ENCODE peak calls at places on chromosomes 5 and 9, in ten cellular contexts. One of them, this sample, is unnamed.
A peak's percentile ranks its signal among the peaks of the same experiment; 100 is the strongest.

GRCh38 chr5:100407053-100407452 is 128.1 kb upstream of the FAM174A start:
- DNase-seq in small intestine: no peak
- DNase-seq in mucosa of descending colon: no peak
- DNase-seq in GM23338: no peak
- DNase-seq in body of pancreas: no peak
- DNase-seq in heart left ventricle: no peak
- DNase-seq in PC-3: no peak
- DNase-seq in CD8-positive, alpha-beta memory T cell: no peak
- DNase-seq in brain microvascular endothelial cell: no peak
- DNase-seq in ovary: no peak
- DNase-seq in this sample: no peak

GRCh38 chr9:109401169-109401989 is 80.5 kb upstream of the EPB41L4B start:
- DNase-seq in CD8-positive, alpha-beta memory T cell: no peak
- DNase-seq in mucosa of descending colon: no peak
- DNase-seq in heart left ventricle: no peak
- DNase-seq in small intestine: peak; percentile 71
- DNase-seq in GM23338: peak; percentile 95
- DNase-seq in ovary: no peak
- DNase-seq in body of pancreas: peak; percentile 79
- DNase-seq in brain microvascular endothelial cell: peak; percentile 40
- DNase-seq in PC-3: peak; percentile 80
- DNase-seq in this sample: peak; percentile 83

GRCh38 chr9:114309096-114309495 is 13.8 kb upstream of the ORM1 start:
- DNase-seq in mucosa of descending colon: peak; percentile 22
- DNase-seq in heart left ventricle: no peak
- DNase-seq in small intestine: no peak
- DNase-seq in body of pancreas: no peak
- DNase-seq in PC-3: no peak
- DNase-seq in GM23338: no peak
- DNase-seq in CD8-positive, alpha-beta memory T cell: no peak
- DNase-seq in brain microvascular endothelial cell: no peak
- DNase-seq in ovary: peak; percentile 5
- DNase-seq in this sample: no peak

GRCh38 chr5:170467000-170467707 is 36.7 kb upstream of the KCNIP1 start:
- DNase-seq in CD8-positive, alpha-beta memory T cell: no peak
- DNase-seq in heart left ventricle: no peak
- DNase-seq in PC-3: peak; percentile 90
- DNase-seq in brain microvascular endothelial cell: peak; percentile 91
- DNase-seq in ovary: no peak
- DNase-seq in small intestine: no peak
- DNase-seq in GM23338: no peak
- DNase-seq in mucosa of descending colon: no peak
- DNase-seq in body of pancreas: no peak
- DNase-seq in this sample: peak; percentile 88

GRCh38 chr5:34652466-34652865 is 3.7 kb upstream of the RAI14 start:
- DNase-seq in heart left ventricle: no peak
- DNase-seq in mucosa of descending colon: no peak
- DNase-seq in body of pancreas: no peak
- DNase-seq in small intestine: no peak
- DNase-seq in CD8-positive, alpha-beta memory T cell: no peak
- DNase-seq in ovary: no peak
- DNase-seq in brain microvascular endothelial cell: no peak
- DNase-seq in PC-3: no peak
- DNase-seq in GM23338: no peak
- DNase-seq in this sample: no peak

GRCh38 chr9:38621434-38622082 is 1.2 kb upstream of the ANKRD18A start:
- DNase-seq in small intestine: peak; percentile 45
- DNase-seq in ovary: no peak
- DNase-seq in CD8-positive, alpha-beta memory T cell: peak; percentile 6
- DNase-seq in mucosa of descending colon: peak; percentile 60
- DNase-seq in body of pancreas: peak; percentile 60
- DNase-seq in brain microvascular endothelial cell: no peak
- DNase-seq in heart left ventricle: peak; percentile 67
- DNase-seq in GM23338: peak; percentile 65
- DNase-seq in PC-3: peak; percentile 31
- DNase-seq in this sample: peak; percentile 5

GRCh38 chr5:144206136-144206535 is 35.5 kb downstream of the KCTD16 start:
- DNase-seq in small intestine: no peak
- DNase-seq in ovary: no peak
- DNase-seq in mucosa of descending colon: no peak
- DNase-seq in heart left ventricle: no peak
- DNase-seq in body of pancreas: no peak
- DNase-seq in brain microvascular endothelial cell: no peak
- DNase-seq in CD8-positive, alpha-beta memory T cell: no peak
- DNase-seq in GM23338: no peak
- DNase-seq in PC-3: no peak
- DNase-seq in this sample: no peak

GRCh38 chr5:88555658-88556057 is 287.0 kb upstream of the TMEM161B start:
- DNase-seq in PC-3: no peak
- DNase-seq in ovary: no peak
- DNase-seq in GM23338: peak; percentile 62
- DNase-seq in small intestine: no peak
- DNase-seq in CD8-positive, alpha-beta memory T cell: no peak
- DNase-seq in body of pancreas: no peak
- DNase-seq in heart left ventricle: no peak
- DNase-seq in mucosa of descending colon: no peak
- DNase-seq in brain microvascular endothelial cell: no peak
- DNase-seq in this sample: peak; percentile 31

GRCh38 chr5:174311531-174312269 is 266.2 kb downstream of the NSG2 start:
- DNase-seq in CD8-positive, alpha-beta memory T cell: peak; percentile 28
- DNase-seq in mucosa of descending colon: peak; percentile 60
- DNase-seq in body of pancreas: peak; percentile 79
- DNase-seq in PC-3: peak; percentile 68
- DNase-seq in small intestine: peak; percentile 36
- DNase-seq in GM23338: peak; percentile 91
- DNase-seq in ovary: peak; percentile 61
- DNase-seq in heart left ventricle: peak; percentile 83
- DNase-seq in brain microvascular endothelial cell: peak; percentile 49
- DNase-seq in this sample: peak; percentile 74

GRCh38 chr5:5278201-5278814 is 138.2 kb downstream of the ADAMTS16 start:
- DNase-seq in brain microvascular endothelial cell: no peak
- DNase-seq in mucosa of descending colon: no peak
- DNase-seq in body of pancreas: no peak
- DNase-seq in GM23338: no peak
- DNase-seq in heart left ventricle: no peak
- DNase-seq in ovary: no peak
- DNase-seq in small intestine: no peak
- DNase-seq in CD8-positive, alpha-beta memory T cell: no peak
- DNase-seq in PC-3: peak; percentile 19
- DNase-seq in this sample: no peak

GRCh38 chr5:73901045-73901444 is 275.0 kb downstream of the ARHGEF28 start:
- DNase-seq in body of pancreas: no peak
- DNase-seq in heart left ventricle: no peak
- DNase-seq in small intestine: peak; percentile 13
- DNase-seq in ovary: no peak
- DNase-seq in PC-3: no peak
- DNase-seq in GM23338: peak; percentile 11
- DNase-seq in brain microvascular endothelial cell: peak; percentile 66
- DNase-seq in CD8-positive, alpha-beta memory T cell: no peak
- DNase-seq in mucosa of descending colon: no peak
- DNase-seq in this sample: peak; percentile 86

GRCh38 chr5:87347272-87347671 is 65.5 kb downstream of the CCNH start:
- DNase-seq in brain microvascular endothelial cell: no peak
- DNase-seq in body of pancreas: no peak
- DNase-seq in PC-3: no peak
- DNase-seq in heart left ventricle: no peak
- DNase-seq in CD8-positive, alpha-beta memory T cell: no peak
- DNase-seq in GM23338: no peak
- DNase-seq in ovary: no peak
- DNase-seq in small intestine: no peak
- DNase-seq in mucosa of descending colon: no peak
- DNase-seq in this sample: no peak

GRCh38 chr5:170338933-170339779 is 41.6 kb upstream of the LCP2 start:
- DNase-seq in body of pancreas: no peak
- DNase-seq in brain microvascular endothelial cell: no peak
- DNase-seq in small intestine: peak; percentile 33
- DNase-seq in CD8-positive, alpha-beta memory T cell: peak; percentile 43
- DNase-seq in mucosa of descending colon: peak; percentile 57
- DNase-seq in heart left ventricle: no peak
- DNase-seq in ovary: no peak
- DNase-seq in PC-3: no peak
- DNase-seq in GM23338: peak; percentile 65
- DNase-seq in this sample: no peak

GRCh38 chr5:35146386-35146785 is 83.9 kb downstream of the PRLR start:
- DNase-seq in body of pancreas: no peak
- DNase-seq in ovary: no peak
- DNase-seq in PC-3: peak; percentile 17
- DNase-seq in small intestine: no peak
- DNase-seq in CD8-positive, alpha-beta memory T cell: no peak
- DNase-seq in GM23338: no peak
- DNase-seq in mucosa of descending colon: no peak
- DNase-seq in heart left ventricle: no peak
- DNase-seq in brain microvascular endothelial cell: no peak
- DNase-seq in this sample: no peak

GRCh38 chr9:129889936-129890717 is 54.9 kb downstream of the USP20 start:
- DNase-seq in ovary: no peak
- DNase-seq in PC-3: no peak
- DNase-seq in mucosa of descending colon: peak; percentile 77
- DNase-seq in brain microvascular endothelial cell: no peak
- DNase-seq in body of pancreas: no peak
- DNase-seq in GM23338: peak; percentile 94
- DNase-seq in heart left ventricle: peak; percentile 76
- DNase-seq in small intestine: peak; percentile 66
- DNase-seq in CD8-positive, alpha-beta memory T cell: peak; percentile 52
- DNase-seq in this sample: no peak

GRCh38 chr9:132644251-132644650 is 25.5 kb downstream of the DDX31 start:
- DNase-seq in brain microvascular endothelial cell: no peak
- DNase-seq in PC-3: peak; percentile 6
- DNase-seq in heart left ventricle: no peak
- DNase-seq in CD8-positive, alpha-beta memory T cell: no peak
- DNase-seq in GM23338: peak; percentile 37
- DNase-seq in ovary: no peak
- DNase-seq in mucosa of descending colon: no peak
- DNase-seq in body of pancreas: no peak
- DNase-seq in small intestine: no peak
- DNase-seq in this sample: no peak

GRCh38 chr5:4901890-4902289 is 238.2 kb upstream of the ADAMTS16 start:
- DNase-seq in body of pancreas: no peak
- DNase-seq in ovary: peak; percentile 48
- DNase-seq in small intestine: no peak
- DNase-seq in GM23338: no peak
- DNase-seq in mucosa of descending colon: no peak
- DNase-seq in heart left ventricle: no peak
- DNase-seq in PC-3: no peak
- DNase-seq in CD8-positive, alpha-beta memory T cell: no peak
- DNase-seq in brain microvascular endothelial cell: no peak
- DNase-seq in this sample: no peak

GRCh38 chr9:129597355-129598088 is 23.4 kb downstream of the C9orf50 start:
- DNase-seq in body of pancreas: peak; percentile 72
- DNase-seq in mucosa of descending colon: peak; percentile 85
- DNase-seq in GM23338: peak; percentile 79
- DNase-seq in PC-3: peak; percentile 56
- DNase-seq in ovary: peak; percentile 93
- DNase-seq in heart left ventricle: peak; percentile 83
- DNase-seq in small intestine: peak; percentile 45
- DNase-seq in brain microvascular endothelial cell: no peak
- DNase-seq in CD8-positive, alpha-beta memory T cell: no peak
- DNase-seq in this sample: peak; percentile 71

GRCh38 chr5:154260224-154260859 is 69.8 kb downstream of the GALNT10 start:
- DNase-seq in ovary: no peak
- DNase-seq in PC-3: no peak
- DNase-seq in GM23338: peak; percentile 24
- DNase-seq in small intestine: no peak
- DNase-seq in brain microvascular endothelial cell: no peak
- DNase-seq in body of pancreas: no peak
- DNase-seq in mucosa of descending colon: no peak
- DNase-seq in heart left ventricle: no peak
- DNase-seq in CD8-positive, alpha-beta memory T cell: no peak
- DNase-seq in this sample: peak; percentile 37

DNA sequence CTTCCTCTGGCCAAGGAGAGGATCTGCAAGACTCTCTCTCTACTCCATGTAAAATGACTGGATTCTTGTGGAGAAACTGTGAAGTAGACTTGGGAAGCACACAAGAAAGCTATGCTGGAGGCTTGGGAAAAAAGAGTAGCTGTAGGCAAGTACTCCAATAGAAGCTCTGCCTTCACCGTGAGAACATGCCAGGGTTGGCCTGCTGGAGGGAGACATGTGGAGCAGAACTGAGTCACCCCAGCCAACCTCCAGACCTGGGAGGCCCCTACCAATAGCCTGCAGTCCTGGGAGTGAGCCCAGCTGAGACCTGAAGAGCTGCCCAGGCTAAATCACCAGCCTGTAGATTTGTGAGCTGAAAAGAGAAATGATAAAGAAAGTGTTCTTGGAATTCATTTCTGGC is 66.6 kb downstream of the DEPDC1B start:
- DNase-seq in ovary: no peak
- DNase-seq in small intestine: no peak
- DNase-seq in heart left ventricle: no peak
- DNase-seq in GM23338: no peak
- DNase-seq in body of pancreas: peak; percentile 88
- DNase-seq in mucosa of descending colon: no peak
- DNase-seq in PC-3: no peak
- DNase-seq in brain microvascular endothelial cell: peak; percentile 79
- DNase-seq in CD8-positive, alpha-beta memory T cell: no peak
- DNase-seq in this sample: no peak
- H3K36me3 ChIP-seq in ovary: no peaks in the 10 kb centered on the region
- H3K36me3 ChIP-seq in small intestine: no peaks in the 10 kb centered on the region
- H3K36me3 ChIP-seq in heart left ventricle: no peaks in the 10 kb centered on the region
- H3K36me3 ChIP-seq in GM23338: no peaks in the 10 kb centered on the region
- H3K36me3 ChIP-seq in body of pancreas: no peaks in the 10 kb centered on the region
- H3K36me3 ChIP-seq in mucosa of descending colon: no peaks in the 10 kb centered on the region
- H3K36me3 ChIP-seq in PC-3: peaks cover 8% of the 10 kb centered on the region
- H3K36me3 ChIP-seq in brain microvascular endothelial cell: no peaks in the 10 kb centered on the region
- H3K36me3 ChIP-seq in CD8-positive, alpha-beta memory T cell: no peaks in the 10 kb centered on the region
- H3K36me3 ChIP-seq in this sample: no peaks in the 10 kb centered on the region

GRCh38 chr9:84125046-84125445 is 144.4 kb downstream of the RMI1 start:
- DNase-seq in ovary: no peak
- DNase-seq in GM23338: no peak
- DNase-seq in mucosa of descending colon: no peak
- DNase-seq in body of pancreas: no peak
- DNase-seq in small intestine: no peak
- DNase-seq in PC-3: no peak
- DNase-seq in brain microvascular endothelial cell: no peak
- DNase-seq in CD8-positive, alpha-beta memory T cell: no peak
- DNase-seq in heart left ventricle: no peak
- DNase-seq in this sample: no peak
- H3K36me3 ChIP-seq in ovary: no peaks in the 10 kb centered on the region
- H3K36me3 ChIP-seq in GM23338: no peaks in the 10 kb centered on the region
- H3K36me3 ChIP-seq in mucosa of descending colon: no peaks in the 10 kb centered on the region
- H3K36me3 ChIP-seq in body of pancreas: no peaks in the 10 kb centered on the region
- H3K36me3 ChIP-seq in small intestine: no peaks in the 10 kb centered on the region
- H3K36me3 ChIP-seq in PC-3: no peaks in the 10 kb centered on the region
- H3K36me3 ChIP-seq in brain microvascular endothelial cell: no peaks in the 10 kb centered on the region
- H3K36me3 ChIP-seq in CD8-positive, alpha-beta memory T cell: no peaks in the 10 kb centered on the region
- H3K36me3 ChIP-seq in heart left ventricle: no peaks in the 10 kb centered on the region
- H3K36me3 ChIP-seq in this sample: no peaks in the 10 kb centered on the region

GRCh38 chr9:92616199-92617129 is 53.5 kb downstream of the IPPK start:
- DNase-seq in mucosa of descending colon: no peak
- DNase-seq in PC-3: no peak
- DNase-seq in body of pancreas: no peak
- DNase-seq in ovary: peak; percentile 80
- DNase-seq in CD8-positive, alpha-beta memory T cell: no peak
- DNase-seq in GM23338: no peak
- DNase-seq in heart left ventricle: no peak
- DNase-seq in small intestine: no peak
- DNase-seq in brain microvascular endothelial cell: no peak
- DNase-seq in this sample: no peak
- H3K36me3 ChIP-seq in mucosa of descending colon: no peaks in the 10 kb centered on the region
- H3K36me3 ChIP-seq in PC-3: peaks cover 11% of the 10 kb centered on the region
- H3K36me3 ChIP-seq in body of pancreas: peaks cover 5% of the 10 kb centered on the region
- H3K36me3 ChIP-seq in ovary: no peaks in the 10 kb centered on the region
- H3K36me3 ChIP-seq in CD8-positive, alpha-beta memory T cell: peaks cover 22% of the 10 kb centered on the region
- H3K36me3 ChIP-seq in GM23338: no peaks in the 10 kb centered on the region
- H3K36me3 ChIP-seq in heart left ventricle: peaks cover 91% of the 10 kb centered on the region
- H3K36me3 ChIP-seq in small intestine: peaks cover 21% of the 10 kb centered on the region
- H3K36me3 ChIP-seq in brain microvascular endothelial cell: peaks cover 62% of the 10 kb centered on the region
- H3K36me3 ChIP-seq in this sample: peaks cover 11% of the 10 kb centered on the region

GRCh38 chr5:136453199-136453598 is 87.9 kb upstream of the TRPC7 start:
- DNase-seq in heart left ventricle: no peak
- DNase-seq in small intestine: no peak
- DNase-seq in CD8-positive, alpha-beta memory T cell: no peak
- DNase-seq in GM23338: no peak
- DNase-seq in ovary: no peak
- DNase-seq in brain microvascular endothelial cell: no peak
- DNase-seq in PC-3: no peak
- DNase-seq in mucosa of descending colon: no peak
- DNase-seq in body of pancreas: no peak
- DNase-seq in this sample: no peak
- H3K36me3 ChIP-seq in heart left ventricle: no peaks in the 10 kb centered on the region
- H3K36me3 ChIP-seq in small intestine: no peaks in the 10 kb centered on the region
- H3K36me3 ChIP-seq in CD8-positive, alpha-beta memory T cell: no peaks in the 10 kb centered on the region
- H3K36me3 ChIP-seq in GM23338: no peaks in the 10 kb centered on the region
- H3K36me3 ChIP-seq in ovary: no peaks in the 10 kb centered on the region
- H3K36me3 ChIP-seq in brain microvascular endothelial cell: no peaks in the 10 kb centered on the region
- H3K36me3 ChIP-seq in PC-3: no peaks in the 10 kb centered on the region
- H3K36me3 ChIP-seq in mucosa of descending colon: no peaks in the 10 kb centered on the region
- H3K36me3 ChIP-seq in body of pancreas: no peaks in the 10 kb centered on the region
- H3K36me3 ChIP-seq in this sample: no peaks in the 10 kb centered on the region